ENCODE peak calls at places on chromosomes 11 and 22, in four cellular contexts. One of them, this sample, is unnamed.

GRCh38 chr11:21707116-21707769 is 485.6 kb upstream of the ANO5 start:
- DNase-seq in MM.1S: peak
- DNase-seq in GM23338: no peak
- DNase-seq in HCT116: no peak
- DNase-seq in this sample: no peak

GRCh38 chr11:79290766-79291165 is 150.1 kb downstream of the TENM4 start:
- DNase-seq in MM.1S: no peak
- DNase-seq in GM23338: no peak
- DNase-seq in HCT116: no peak
- DNase-seq in this sample: no peak

GRCh38 chr11:118048472-118049370 is 28.2 kb upstream of the TMPRSS4 start:
- DNase-seq in MM.1S: no peak
- DNase-seq in GM23338: no peak
- DNase-seq in HCT116: no peak
- DNase-seq in this sample: no peak

GRCh38 chr22:25027052-25027525 is 74.6 kb downstream of the KIAA1671 start:
- DNase-seq in MM.1S: peak
- DNase-seq in GM23338: no peak
- DNase-seq in HCT116: no peak
- DNase-seq in this sample: no peak

GRCh38 chr11:592501-592900 is 16.2 kb downstream of the PHRF1 start:
- DNase-seq in MM.1S: no peak
- DNase-seq in GM23338: no peak
- DNase-seq in HCT116: no peak
- DNase-seq in this sample: no peak

GRCh38 chr11:44096360-44097188 is 1.1 kb downstream of the EXT2 start:
- DNase-seq in MM.1S: no peak
- DNase-seq in GM23338: no peak
- DNase-seq in HCT116: no peak
- DNase-seq in this sample: no peak

GRCh38 chr11:58963551-58964075 is 24.3 kb downstream of the GLYATL1 start:
- DNase-seq in MM.1S: no peak
- DNase-seq in GM23338: peak
- DNase-seq in HCT116: no peak
- DNase-seq in this sample: no peak

GRCh38 chr11:16925495-16926065 is 88.6 kb downstream of the PLEKHA7 start:
- DNase-seq in MM.1S: peak
- DNase-seq in GM23338: peak
- DNase-seq in HCT116: peak
- DNase-seq in this sample: no peak

GRCh38 chr22:40421082-40421350 is 50.6 kb downstream of the SGSM3 start:
- DNase-seq in MM.1S: no peak
- DNase-seq in GM23338: no peak
- DNase-seq in HCT116: no peak
- DNase-seq in this sample: no peak

GRCh38 chr11:1942541-1943260 is 4.4 kb upstream of the MRPL23 start:
- DNase-seq in MM.1S: no peak
- DNase-seq in GM23338: no peak
- DNase-seq in HCT116: no peak
- DNase-seq in this sample: no peak

GRCh38 chr11:100581318-100581717 is 105.8 kb upstream of the ARHGAP42 start:
- DNase-seq in MM.1S: no peak
- DNase-seq in GM23338: no peak
- DNase-seq in HCT116: no peak
- DNase-seq in this sample: no peak

GRCh38 chr22:30881361-30882180 is 87.0 kb downstream of the MORC2 start:
- DNase-seq in MM.1S: no peak
- DNase-seq in GM23338: peak
- DNase-seq in HCT116: no peak
- DNase-seq in this sample: no peak

GRCh38 chr11:117881217-117881616 is 4.8 kb upstream of the FXYD6 start:
- DNase-seq in MM.1S: no peak
- DNase-seq in GM23338: no peak
- DNase-seq in HCT116: no peak
- DNase-seq in this sample: no peak

GRCh38 chr11:60914620-60915249 is 777 bp downstream of the TMEM109 start:
- DNase-seq in MM.1S: peak
- DNase-seq in GM23338: peak
- DNase-seq in HCT116: no peak
- DNase-seq in this sample: peak

GRCh38 chr22:19821523-19822300 is 33.0 kb downstream of the GNB1L start:
- DNase-seq in MM.1S: no peak
- DNase-seq in GM23338: no peak
- DNase-seq in HCT116: no peak
- DNase-seq in this sample: no peak

GRCh38 chr11:121591405-121592033 is 138.8 kb upstream of the SORL1-AS1 start:
- DNase-seq in MM.1S: peak
- DNase-seq in GM23338: peak
- DNase-seq in HCT116: peak
- DNase-seq in this sample: peak

GRCh38 chr11:2580061-2580421 is 119.8 kb downstream of the KCNQ1OT1 start:
- DNase-seq in MM.1S: no peak
- DNase-seq in GM23338: no peak
- DNase-seq in HCT116: no peak
- DNase-seq in this sample: no peak

GRCh38 chr11:47715082-47715669 is at the start of gene AGBL2:
- DNase-seq in MM.1S: peak
- DNase-seq in GM23338: peak
- DNase-seq in HCT116: no peak
- DNase-seq in this sample: peak

GRCh38 chr11:47847892-47848635 is at the start of gene NUP160:
- DNase-seq in MM.1S: peak
- DNase-seq in GM23338: peak
- DNase-seq in HCT116: peak
- DNase-seq in this sample: peak

GRCh38 chr11:120564573-120565301 is 53.2 kb downstream of the GRIK4 start:
- DNase-seq in MM.1S: no peak
- DNase-seq in GM23338: peak
- DNase-seq in HCT116: no peak
- DNase-seq in this sample: no peak

GRCh38 chr22:29314537-29315285 is 786 bp downstream of the RASL10A start:
- DNase-seq in MM.1S: no peak
- DNase-seq in GM23338: peak
- DNase-seq in HCT116: no peak
- DNase-seq in this sample: no peak

GRCh38 chr11:26792956-26793355 is 71.1 kb upstream of the SLC5A12 start:
- DNase-seq in MM.1S: no peak
- DNase-seq in GM23338: no peak
- DNase-seq in HCT116: no peak
- DNase-seq in this sample: no peak

GRCh38 chr11:95149659-95150294 is 60.1 kb downstream of the ENDOD1 start:
- DNase-seq in MM.1S: no peak
- DNase-seq in GM23338: peak
- DNase-seq in HCT116: peak
- DNase-seq in this sample: no peak

GRCh38 chr11:124662111-124662510 is 11.4 kb downstream of the SIAE start:
- DNase-seq in MM.1S: no peak
- DNase-seq in GM23338: no peak
- DNase-seq in HCT116: no peak
- DNase-seq in this sample: no peak

GRCh38 chr22:31631381-31631780 is 30.6 kb downstream of the PISD start:
- DNase-seq in MM.1S: no peak
- DNase-seq in GM23338: no peak
- DNase-seq in HCT116: no peak
- DNase-seq in this sample: no peak

GRCh38 chr11:28903716-28904115 is 795.5 kb downstream of the METTL15 start:
- DNase-seq in MM.1S: no peak
- DNase-seq in GM23338: no peak
- DNase-seq in HCT116: no peak
- DNase-seq in this sample: no peak

GRCh38 chr11:113114452-113115027 is 153.3 kb downstream of the NCAM1 start:
- DNase-seq in MM.1S: peak
- DNase-seq in GM23338: peak
- DNase-seq in HCT116: no peak
- DNase-seq in this sample: peak

GRCh38 chr22:49672013-49672516 is 155.6 kb downstream of the BRD1 start:
- DNase-seq in MM.1S: no peak
- DNase-seq in GM23338: no peak
- DNase-seq in HCT116: no peak
- DNase-seq in this sample: no peak
- TF ChIP-seq EZH2 in MM.1S: no peak
- TF ChIP-seq EZH2 in GM23338: no peak
- TF ChIP-seq EZH2 in HCT116: no peak
- TF ChIP-seq EZH2 in this sample: no peak

DNA sequence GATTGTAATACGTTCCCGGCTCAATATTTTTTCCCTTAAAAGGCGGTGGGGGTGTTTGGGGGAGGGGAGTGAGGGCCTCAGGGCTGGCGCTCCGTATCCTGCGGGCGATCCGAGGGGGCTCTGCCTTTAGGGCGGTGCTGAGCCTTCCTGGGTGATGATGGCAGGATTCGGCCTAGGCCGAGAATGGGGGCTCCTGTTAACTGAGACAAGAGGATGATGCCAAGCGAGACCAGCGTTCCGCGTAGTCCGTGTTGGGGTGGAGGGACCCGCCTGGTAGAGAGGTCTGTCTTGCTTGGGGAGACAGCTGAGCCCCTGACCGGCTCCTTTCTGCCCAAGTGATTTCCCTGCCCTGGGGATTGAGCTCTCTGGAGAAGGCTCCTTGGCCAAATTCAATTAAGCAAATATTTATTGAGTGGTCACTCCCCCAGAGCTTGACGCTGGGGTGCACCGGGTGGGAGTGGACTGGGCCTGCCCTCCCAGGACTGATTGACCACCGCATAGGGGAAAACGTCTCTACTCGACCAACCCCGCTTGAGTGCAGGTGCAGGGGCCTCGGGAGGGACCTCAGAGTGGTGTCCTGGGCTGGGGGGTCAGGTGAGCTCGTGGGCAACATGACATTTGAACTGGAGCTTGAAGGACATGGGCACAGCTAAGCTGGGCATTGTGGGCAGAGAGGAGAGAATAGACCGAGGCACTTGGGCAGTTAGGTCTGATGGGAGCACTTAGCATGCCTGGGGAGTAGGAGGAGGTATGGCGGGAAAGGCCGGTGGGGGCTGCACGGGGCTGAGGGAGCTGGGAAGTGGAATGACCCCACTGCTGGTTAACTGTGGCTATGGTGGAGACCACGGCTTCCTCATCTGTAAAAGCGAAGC is 1.1 kb downstream of the GNAZ start:
- DNase-seq in MM.1S: no peak
- DNase-seq in GM23338: no peak
- DNase-seq in HCT116: no peak
- DNase-seq in this sample: no peak
- TF ChIP-seq EZH2 in MM.1S: no peak
- TF ChIP-seq EZH2 in GM23338: peak
- TF ChIP-seq EZH2 in HCT116: no peak
- TF ChIP-seq EZH2 in this sample: no peak

GRCh38 chr11:128684582-128685382 is 9.1 kb upstream of the FLI1 start:
- DNase-seq in MM.1S: no peak
- DNase-seq in GM23338: peak
- DNase-seq in HCT116: no peak
- DNase-seq in this sample: no peak
- TF ChIP-seq EZH2 in MM.1S: no peak
- TF ChIP-seq EZH2 in GM23338: peak
- TF ChIP-seq EZH2 in HCT116: no peak
- TF ChIP-seq EZH2 in this sample: no peak

GRCh38 chr11:62336949-62337681 is at the start of gene ASRGL1:
- DNase-seq in MM.1S: peak
- DNase-seq in GM23338: peak
- DNase-seq in HCT116: peak
- DNase-seq in this sample: no peak
- TF ChIP-seq EZH2 in MM.1S: no peak
- TF ChIP-seq EZH2 in GM23338: no peak
- TF ChIP-seq EZH2 in HCT116: no peak
- TF ChIP-seq EZH2 in this sample: no peak

GRCh38 chr11:31810779-31811647 is at the start of gene PAX6:
- DNase-seq in MM.1S: peak
- DNase-seq in GM23338: peak
- DNase-seq in HCT116: peak
- DNase-seq in this sample: no peak
- TF ChIP-seq EZH2 in MM.1S: no peak
- TF ChIP-seq EZH2 in GM23338: peak
- TF ChIP-seq EZH2 in HCT116: no peak
- TF ChIP-seq EZH2 in this sample: no peak

DNA sequence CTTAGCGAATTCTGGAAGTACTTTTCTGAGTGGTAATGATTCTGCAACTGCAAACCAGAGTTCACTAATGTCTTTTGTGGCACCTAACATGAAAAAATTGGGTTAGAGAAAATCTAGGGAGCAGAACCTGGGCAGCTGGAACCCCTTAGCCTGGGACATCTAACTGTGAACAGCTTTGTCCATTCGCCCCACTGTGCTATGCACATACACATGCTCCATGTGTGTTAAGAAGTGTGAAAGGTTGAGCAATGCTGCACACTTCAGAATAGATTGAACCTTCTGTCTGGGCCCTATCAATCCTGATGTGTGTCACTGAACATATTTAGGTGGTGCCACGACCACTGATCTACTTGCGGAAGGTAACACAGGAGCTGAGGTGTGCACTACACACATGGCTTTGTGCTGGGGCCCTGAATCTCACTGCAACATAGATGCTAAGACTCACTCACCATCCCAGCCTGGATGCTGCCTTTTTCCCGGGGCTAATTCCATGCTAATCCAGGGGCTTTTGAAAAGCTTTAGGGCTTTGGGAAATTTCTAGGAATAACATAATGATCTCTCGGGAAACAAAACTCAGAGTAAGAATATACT is 976.2 kb downstream of the NTM start:
- DNase-seq in MM.1S: no peak
- DNase-seq in GM23338: no peak
- DNase-seq in HCT116: no peak
- DNase-seq in this sample: no peak
- TF ChIP-seq EZH2 in MM.1S: no peak
- TF ChIP-seq EZH2 in GM23338: no peak
- TF ChIP-seq EZH2 in HCT116: no peak
- TF ChIP-seq EZH2 in this sample: no peak

GRCh38 chr22:21030621-21031544 is 1.5 kb downstream of the SLC7A4 start:
- DNase-seq in MM.1S: no peak
- DNase-seq in GM23338: no peak
- DNase-seq in HCT116: no peak
- DNase-seq in this sample: no peak

GRCh38 chr22:21032843-21033688 is 705 bp upstream of the SLC7A4 start:
- DNase-seq in MM.1S: no peak
- DNase-seq in GM23338: no peak
- DNase-seq in HCT116: no peak
- DNase-seq in this sample: no peak

GRCh38 chr22:21031545-21032036 is 770 bp downstream of the SLC7A4 start:
- DNase-seq in MM.1S: no peak
- DNase-seq in GM23338: no peak
- DNase-seq in HCT116: no peak
- DNase-seq in this sample: no peak

GRCh38 chr22:21033895-21034294 is 1.5 kb upstream of the SLC7A4 start:
- DNase-seq in MM.1S: no peak
- DNase-seq in GM23338: no peak
- DNase-seq in HCT116: no peak
- DNase-seq in this sample: no peak

GRCh38 chr22:21032037-21032842 is at the start of gene SLC7A4:
- DNase-seq in MM.1S: no peak
- DNase-seq in GM23338: peak
- DNase-seq in HCT116: no peak
- DNase-seq in this sample: no peak
- TF ChIP-seq EZH2 in MM.1S: no peak
- TF ChIP-seq EZH2 in GM23338: peak
- TF ChIP-seq EZH2 in HCT116: no peak
- TF ChIP-seq EZH2 in this sample: no peak

This sample was measured in DND-41.